ENCODE peak calls at places on chromosome X, in seven cellular contexts. R, E, P, S, J, K and D are unnamed samples.

GRCh38 chrX:103878466-103879151 is 46.6 kb upstream of the RAB9B start:
- DNase-seq in R (peak), E (no peak), P (no peak), S (no peak), J (peak), K (peak), D (no peak)

GRCh38 chrX:30561191-30561590 is 16.4 kb downstream of the TASL start:
- DNase-seq in R (no peak), E (no peak), P (no peak), S (no peak), J (no peak), K (peak), D (no peak)

GRCh38 chrX:75365243-75365975 is 91.5 kb downstream of the UPRT start:
- DNase-seq in R (no peak), E (no peak), P (no peak), S (no peak), J (no peak), K (no peak), D (no peak)

GRCh38 chrX:63918611-63919010 is 133.6 kb upstream of the ARHGEF9 start:
- DNase-seq in R (no peak), E (no peak), P (no peak), S (peak), J (peak), K (no peak), D (no peak)

GRCh38 chrX:10106801-10107200 is 50.0 kb upstream of the CLCN4 start:
- DNase-seq in R (no peak), E (no peak), P (no peak), S (no peak), J (no peak), K (no peak), D (no peak)

GRCh38 chrX:154481911-154482601 is 3.0 kb upstream of the LAGE3 start:
- DNase-seq in R (no peak), E (no peak), P (peak), S (no peak), J (no peak), K (no peak), D (no peak)

GRCh38 chrX:131571348-131571747 is 27.5 kb downstream of the OR13H1 start:
- DNase-seq in R (no peak), E (no peak), P (no peak), S (no peak), J (no peak), K (no peak), D (no peak)

GRCh38 chrX:143634701-143635442 is 1.0 kb downstream of the SLITRK4 start:
- DNase-seq in R (no peak), E (no peak), P (peak), S (no peak), J (no peak), K (peak), D (no peak)

GRCh38 chrX:152074163-152074562 is 64.2 kb downstream of the MAGEA10 start:
- DNase-seq in R (no peak), E (no peak), P (no peak), S (no peak), J (no peak), K (peak), D (no peak)

GRCh38 chrX:72621619-72622485 is 49.2 kb upstream of the HDAC8 start:
- DNase-seq in R (no peak), E (no peak), P (no peak), S (no peak), J (peak), K (peak), D (peak)

GRCh38 chrX:83416273-83416672 is 91.8 kb upstream of the POU3F4 start:
- DNase-seq in R (no peak), E (no peak), P (no peak), S (no peak), J (no peak), K (no peak), D (no peak)

GRCh38 chrX:19805054-19805690 is 82.2 kb downstream of the SH3KBP1 start:
- DNase-seq in R (no peak), E (no peak), P (no peak), S (no peak), J (no peak), K (no peak), D (no peak)

GRCh38 chrX:87636533-87636932 is 118.9 kb downstream of the KLHL4 start:
- DNase-seq in R (no peak), E (peak), P (peak), S (no peak), J (no peak), K (no peak), D (no peak)

GRCh38 chrX:54435121-54435520 is 5.1 kb upstream of the TSR2 start:
- DNase-seq in R (no peak), E (no peak), P (no peak), S (no peak), J (no peak), K (no peak), D (no peak)

DNA sequence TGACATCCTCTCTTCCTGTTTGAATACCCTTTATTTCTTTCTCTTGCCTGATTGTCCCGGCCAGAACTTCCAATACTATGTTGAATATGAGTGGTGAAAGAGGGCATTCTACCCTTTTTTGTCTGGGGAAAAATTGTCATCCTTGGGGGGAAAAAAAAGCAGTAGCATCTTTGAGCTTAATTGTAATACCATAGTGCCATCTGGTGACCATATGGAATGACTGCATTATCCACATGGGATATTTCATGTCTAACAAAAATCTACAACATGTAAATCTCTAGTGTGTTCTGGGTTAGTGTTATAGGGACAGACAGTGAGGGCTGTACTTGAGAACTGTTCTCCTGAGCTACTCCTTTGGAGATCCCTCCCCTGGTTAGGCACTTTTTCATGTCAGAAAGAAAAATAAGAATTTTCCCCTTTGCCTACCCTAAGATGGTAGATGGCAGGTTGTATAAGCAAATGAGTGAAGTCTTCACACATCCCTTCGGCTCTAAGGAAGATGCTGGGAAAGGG is 26.0 kb downstream of the CAPN6 start:
- DNase-seq in R (no peak), E (no peak), P (no peak), S (no peak), J (peak), K (peak), D (peak)
- TF ChIP-seq CTCF in R (peak), E (no peak), P (peak), S (peak), J (peak), K (peak), D (peak)

GRCh38 chrX:109839694-109840358 is 106.8 kb upstream of the ACSL4 start:
- DNase-seq in R (no peak), E (no peak), P (no peak), S (peak), J (peak), K (peak), D (no peak)
- TF ChIP-seq CTCF in R (peak), E (no peak), P (peak), S (no peak), J (peak), K (peak), D (no peak)

DNA sequence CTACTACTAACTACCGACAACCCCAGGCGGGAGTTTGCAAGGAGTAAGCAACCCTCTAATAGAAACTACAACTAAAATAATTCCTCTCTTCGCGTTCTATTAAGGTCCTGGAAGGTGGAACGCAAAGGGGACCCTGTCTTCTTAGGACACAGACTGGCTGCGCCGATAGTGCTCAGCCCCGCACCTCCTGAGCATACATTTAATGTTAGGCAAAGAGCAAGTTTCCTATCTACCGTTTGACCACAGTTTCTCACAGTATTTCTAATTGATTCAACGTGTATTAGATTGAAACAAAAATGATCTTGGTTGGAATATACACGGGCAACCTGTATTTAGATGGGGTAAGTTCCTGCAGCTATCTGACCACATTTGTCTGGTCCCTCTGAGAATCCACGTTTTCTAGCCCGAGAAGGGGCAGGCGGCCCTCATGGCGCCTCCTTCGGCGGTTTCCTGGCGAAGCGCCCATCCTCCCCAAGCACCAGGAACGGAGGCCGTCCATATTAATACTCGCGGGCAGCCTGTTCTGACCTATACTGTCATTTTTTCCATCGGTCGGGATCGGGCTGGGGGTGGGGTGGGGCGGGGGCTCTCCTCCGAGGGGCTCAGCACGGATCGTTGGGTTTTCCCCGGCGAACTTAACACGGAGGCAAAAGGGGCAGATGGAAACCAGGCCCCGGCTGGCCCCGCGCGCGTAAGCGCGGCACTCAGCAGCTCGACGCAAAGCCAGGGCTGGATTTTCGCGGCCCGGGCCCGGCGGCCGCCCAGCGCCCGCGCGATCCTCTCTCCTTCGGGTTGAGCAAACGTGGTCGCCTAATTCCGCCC is 77.0 kb upstream of the BCOR start:
- DNase-seq in R (no peak), E (no peak), P (peak), S (peak), J (no peak), K (peak), D (no peak)
- TF ChIP-seq CTCF in R (no peak), E (no peak), P (no peak), S (no peak), J (no peak), K (no peak), D (no peak)

DNA sequence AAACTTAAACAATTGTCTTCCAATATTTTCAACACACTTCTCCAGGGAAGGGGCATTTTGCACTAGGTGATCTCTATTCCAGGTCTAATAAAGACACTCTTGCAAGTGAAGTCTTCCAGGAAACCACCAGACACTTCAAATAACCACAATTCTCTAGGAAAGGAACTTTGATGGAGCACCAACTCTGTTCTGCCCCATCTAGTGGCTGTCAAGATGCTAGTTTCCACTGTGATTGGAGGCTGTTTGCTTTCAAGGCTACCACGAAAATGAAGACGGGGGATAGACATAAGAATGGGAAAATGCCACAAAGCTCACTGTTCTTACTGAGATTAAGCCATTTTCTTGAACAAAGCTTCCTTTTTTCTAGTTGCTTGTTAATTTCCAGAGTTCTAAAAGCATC is 100.6 kb upstream of the F9 start:
- DNase-seq in R (no peak), E (no peak), P (no peak), S (no peak), J (peak), K (no peak), D (no peak)
- TF ChIP-seq CTCF in R (no peak), E (no peak), P (no peak), S (no peak), J (peak), K (no peak), D (no peak)